ENCODE peak calls at places on chromosomes 11 and 22, in five cellular contexts. Z is NCI-H774, Q is HepG2, C is Kasumi-1, Y is stromal cell of bone marrow. O is an unnamed sample.

GRCh38 chr22:45896153-45896951 is 80.6 kb downstream of the WNT7B start:
- DNase-seq in Z (no peak), Q (no peak), C (no peak), Y (no peak), O (no peak)

GRCh38 chr22:36111316-36111715 is 49.2 kb downstream of the APOL3 start:
- DNase-seq in Z (no peak), Q (no peak), C (no peak), Y (no peak), O (no peak)

GRCh38 chr22:29541845-29542244 is 11.7 kb downstream of the THOC5 start:
- DNase-seq in Z (no peak), Q (no peak), C (peak; percentile 45), Y (no peak), O (no peak)

GRCh38 chr22:35617137-35617755 is at the start of gene MB:
- DNase-seq in Z (no peak), Q (no peak), C (no peak), Y (no peak), O (no peak)

GRCh38 chr22:43411981-43412807 is at the start of gene MPPED1:
- DNase-seq in Z (no peak), Q (no peak), C (no peak), Y (no peak), O (no peak)

GRCh38 chr22:46763051-46763705 is 728 bp downstream of the TBC1D22A start:
- DNase-seq in Z (no peak), Q (no peak), C (peak; percentile 12), Y (no peak), O (no peak)

GRCh38 chr11:66957971-66958231 is 282 bp downstream of the PC start:
- DNase-seq in Z (no peak), Q (no peak), C (no peak), Y (no peak), O (no peak)

GRCh38 chr11:128465946-128466688 is 121.2 kb downstream of the ETS1 start:
- DNase-seq in Z (no peak), Q (no peak), C (no peak), Y (no peak), O (no peak)

GRCh38 chr11:18312663-18313420 is 9.1 kb downstream of the HPS5 start:
- DNase-seq in Z (no peak), Q (no peak), C (no peak), Y (peak; percentile 9), O (peak; percentile 51)

GRCh38 chr11:60849641-60850520 is 5.9 kb downstream of the PTGDR2 start:
- DNase-seq in Z (no peak), Q (no peak), C (no peak), Y (no peak), O (no peak)

GRCh38 chr11:88295028-88295427 is 42.5 kb downstream of the CTSC start:
- DNase-seq in Z (no peak), Q (no peak), C (no peak), Y (no peak), O (no peak)

GRCh38 chr11:4027746-4028145 is 66.9 kb upstream of the RRM1 start:
- DNase-seq in Z (no peak), Q (no peak), C (no peak), Y (no peak), O (no peak)

GRCh38 chr22:30247561-30247960 is 1.0 kb upstream of the LIF start:
- DNase-seq in Z (no peak), Q (no peak), C (no peak), Y (no peak), O (no peak)

GRCh38 chr22:42401562-42402334 is 30.5 kb downstream of the NFAM1 start:
- DNase-seq in Z (no peak), Q (no peak), C (no peak), Y (no peak), O (no peak)

GRCh38 chr22:19478466-19479357 is at the start of gene UFD1:
- DNase-seq in Z (peak; percentile 77), Q (peak; percentile 70), C (peak; percentile 81), Y (peak; percentile 50), O (peak; percentile 54)

GRCh38 chr11:7905961-7906429 is 25.1 kb downstream of the OR10A6 start:
- DNase-seq in Z (no peak), Q (no peak), C (no peak), Y (no peak), O (no peak)

GRCh38 chr22:42179616-42180015 is 49.0 kb upstream of the CYP2D6 start:
- DNase-seq in Z (no peak), Q (no peak), C (no peak), Y (peak; percentile 76), O (peak; percentile 56)